ENCODE peak calls at places on chromosome 3, in four cellular contexts. U is WTC11, N is HepG2, Z is K562. A is an unnamed sample.

GRCh38 chr3:47512416-47513124 is 942 bp downstream of the ELP6 start:
- DNase-seq in U (no peak), N (no peak), Z (peak; percentile 54), A (no peak)

GRCh38 chr3:72444642-72445223 is 403.5 kb downstream of the SHQ1 start:
- DNase-seq in U (no peak), N (no peak), Z (no peak), A (no peak)

GRCh38 chr3:149151843-149152242 is 22.4 kb downstream of the HPS3 start:
- DNase-seq in U (no peak), N (no peak), Z (peak; percentile 17), A (no peak)

GRCh38 chr3:142148871-142149860 is at the start of gene TFDP2:
- DNase-seq in U (peak; percentile 97), N (peak; percentile 78), Z (peak; percentile 67), A (peak; percentile 87)

GRCh38 chr3:154749514-154749913 is 319.5 kb upstream of the GPR149 start:
- DNase-seq in U (no peak), N (no peak), Z (no peak), A (no peak)

GRCh38 chr3:52136513-52136912 is 17.7 kb downstream of the POC1A start:
- DNase-seq in U (no peak), N (no peak), Z (no peak), A (no peak)

GRCh38 chr3:58150800-58151199 is 60.0 kb downstream of the DNASE1L3 start:
- DNase-seq in U (no peak), N (no peak), Z (no peak), A (no peak)

GRCh38 chr3:23685484-23686258 is 120.1 kb upstream of the UBE2E1 start:
- DNase-seq in U (no peak), N (peak; percentile 72), Z (peak; percentile 57), A (peak; percentile 89)

GRCh38 chr3:141250828-141251227 is 19.2 kb downstream of the PXYLP1 start:
- DNase-seq in U (no peak), N (no peak), Z (no peak), A (no peak)

GRCh38 chr3:136343873-136344281 is 93.7 kb downstream of the PCCB start:
- DNase-seq in U (no peak), N (peak; percentile 57), Z (peak; percentile 62), A (peak; percentile 31)

GRCh38 chr3:41652931-41653330 is 309.0 kb downstream of the ULK4 start:
- DNase-seq in U (no peak), N (no peak), Z (no peak), A (no peak)

GRCh38 chr3:50254577-50255250 is 14.2 kb upstream of the SEMA3B start:
- DNase-seq in U (no peak), N (no peak), Z (no peak), A (no peak)

GRCh38 chr3:30156586-30157498 is 449.6 kb upstream of the TGFBR2 start:
- DNase-seq in U (no peak), N (peak; percentile 20), Z (no peak), A (peak; percentile 11)

GRCh38 chr3:23213813-23214212 is 10.7 kb downstream of the UBE2E2 start:
- DNase-seq in U (no peak), N (no peak), Z (no peak), A (no peak)

GRCh38 chr3:177594096-177594495 is 396.8 kb upstream of the TBL1XR1 start:
- DNase-seq in U (no peak), N (no peak), Z (no peak), A (no peak)

GRCh38 chr3:119311191-119311925 is 17.2 kb downstream of the ARHGAP31 start:
- DNase-seq in U (no peak), N (no peak), Z (no peak), A (peak; percentile 23)

GRCh38 chr3:34387831-34388564 is 589.6 kb downstream of the PDCD6IP start:
- DNase-seq in U (peak; percentile 16), N (no peak), Z (no peak), A (no peak)

GRCh38 chr3:107627962-107628542 is 105.3 kb downstream of the BBX start:
- DNase-seq in U (no peak), N (no peak), Z (no peak), A (no peak)

GRCh38 chr3:134922866-134923265 is 127.8 kb downstream of the EPHB1 start:
- DNase-seq in U (no peak), N (no peak), Z (no peak), A (no peak)

GRCh38 chr3:51671090-51672082 is at the start of gene TEX264:
- DNase-seq in U (peak; percentile 76), N (peak; percentile 77), Z (peak; percentile 98), A (peak; percentile 81)

GRCh38 chr3:57646723-57647122 is 46.2 kb downstream of the DENND6A start:
- DNase-seq in U (no peak), N (no peak), Z (no peak), A (peak; percentile 3)

GRCh38 chr3:37249717-37250116 is 75.3 kb upstream of the LRRFIP2 start:
- DNase-seq in U (no peak), N (no peak), Z (no peak), A (no peak)

GRCh38 chr3:171840484-171840830 is 2.7 kb upstream of the TMEM212 start:
- DNase-seq in U (no peak), N (no peak), Z (no peak), A (no peak)

GRCh38 chr3:64355473-64355872 is 130.2 kb upstream of the PRICKLE2 start:
- DNase-seq in U (no peak), N (no peak), Z (no peak), A (no peak)

GRCh38 chr3:186143280-186143679 is 34.4 kb upstream of the ETV5 start:
- DNase-seq in U (no peak), N (no peak), Z (no peak), A (no peak)

GRCh38 chr3:59101091-59101738 is 51.4 kb upstream of the CFAP20DC start:
- DNase-seq in U (no peak), N (no peak), Z (no peak), A (no peak)

DNA sequence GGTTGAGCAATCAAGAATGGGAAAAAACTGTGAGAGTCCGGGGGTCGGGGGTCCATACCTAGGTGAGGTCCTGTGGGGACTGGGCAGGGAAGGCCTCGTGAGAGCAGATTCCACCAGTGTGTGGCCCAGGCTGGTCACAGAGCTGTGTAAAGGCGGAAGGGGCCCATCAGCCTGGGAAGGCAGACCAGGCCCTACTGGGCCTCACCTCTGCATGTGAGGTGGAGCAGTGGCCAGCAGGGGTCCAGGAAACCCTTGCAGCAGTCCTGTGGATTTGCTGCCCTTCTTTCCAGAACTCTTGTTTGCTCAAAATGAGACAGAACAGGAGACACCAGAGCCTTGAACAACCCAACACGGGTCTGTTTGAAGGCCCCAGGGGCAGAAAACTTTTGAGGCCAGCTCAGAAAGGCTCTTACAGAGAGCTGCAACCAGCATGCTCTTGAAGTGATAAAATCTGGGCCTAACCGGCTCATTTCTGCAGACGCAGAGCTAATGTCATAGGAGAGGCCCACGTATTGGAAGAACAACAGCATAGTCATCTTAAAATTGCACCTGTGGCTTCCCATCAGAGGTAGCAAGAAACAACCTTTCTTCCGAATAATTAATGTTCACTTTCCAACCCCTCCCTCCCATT is 30.3 kb upstream of the HHATL start:
- DNase-seq in U (no peak), N (peak; percentile 81), Z (peak; percentile 39), A (no peak)
- TF ChIP-seq HMGXB4 in U (no peak), N (peak; percentile 72), Z (no peak), A (no peak)

DNA sequence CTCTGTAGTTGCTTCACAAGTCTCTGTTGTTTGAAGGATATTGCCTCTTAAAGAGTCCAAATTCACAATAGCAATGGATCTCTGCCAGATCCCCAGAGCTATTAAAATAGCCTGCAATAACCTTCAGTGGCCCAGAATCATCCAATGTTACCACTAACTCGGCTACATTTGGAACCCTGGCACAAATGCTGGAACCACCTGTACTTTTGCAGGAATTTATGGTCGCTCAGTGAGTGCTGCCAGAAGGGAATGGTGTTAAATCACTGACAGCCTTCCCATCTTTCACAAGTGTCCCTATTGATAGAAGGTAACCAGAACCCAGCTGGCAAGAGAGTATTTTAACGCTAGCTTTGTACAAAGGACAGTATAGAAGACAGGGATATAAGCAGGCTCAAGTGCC is 298.8 kb upstream of the PLSCR5 start:
- DNase-seq in U (no peak), N (no peak), Z (no peak), A (no peak)
- TF ChIP-seq HMGXB4 in U (no peak), N (no peak), Z (no peak), A (no peak)

GRCh38 chr3:109643590-109643989 is 306.2 kb upstream of the DPPA4 start:
- DNase-seq in U (no peak), N (peak; percentile 4), Z (no peak), A (peak; percentile 56)
- TF ChIP-seq HMGXB4 in U (no peak), N (no peak), Z (no peak), A (no peak)

GRCh38 chr3:40240921-40241320 is 68.6 kb upstream of the EIF1B start:
- DNase-seq in U (no peak), N (no peak), Z (no peak), A (no peak)

GRCh38 chr3:40242638-40243037 is 66.9 kb upstream of the EIF1B start:
- DNase-seq in U (no peak), N (no peak), Z (no peak), A (no peak)

GRCh38 chr3:40237159-40237558 is 72.3 kb upstream of the EIF1B start:
- DNase-seq in U (no peak), N (no peak), Z (no peak), A (no peak)

GRCh38 chr3:40243056-40243455 is 66.5 kb upstream of the EIF1B start:
- DNase-seq in U (no peak), N (no peak), Z (no peak), A (no peak)

DNA sequence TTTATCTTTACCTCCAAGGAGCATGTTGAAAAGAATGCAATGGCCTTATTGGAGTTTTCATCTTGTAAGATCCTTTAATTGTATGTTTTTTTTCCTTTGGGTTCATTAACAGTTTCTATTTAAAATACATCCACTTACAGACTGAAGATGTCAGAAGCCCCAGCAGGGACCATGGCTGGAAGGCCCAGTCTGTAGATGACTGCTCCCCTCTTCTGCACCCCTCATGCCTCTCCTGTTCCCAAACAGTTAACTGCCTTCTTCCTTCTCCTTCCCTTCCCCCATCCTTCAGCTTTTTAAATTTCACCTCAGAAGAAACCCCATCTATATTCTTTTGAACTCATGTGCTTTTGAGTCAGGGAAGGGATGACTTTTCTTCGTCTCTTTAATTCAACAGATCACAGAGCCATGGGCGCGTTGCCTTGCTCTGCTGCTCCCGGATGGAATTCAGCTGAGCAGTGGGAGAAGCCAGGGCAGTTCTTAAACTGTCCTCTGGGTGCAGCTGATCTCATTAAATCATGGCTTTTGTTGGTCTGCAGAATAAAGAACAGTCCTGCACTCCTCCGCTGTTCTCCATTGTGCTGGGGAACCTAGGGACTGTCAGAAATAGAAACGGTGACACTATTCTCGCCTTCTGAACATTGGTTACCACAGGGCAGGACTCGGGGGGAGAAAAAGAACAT is 71.5 kb upstream of the EIF1B start:
- DNase-seq in U (peak; percentile 20), N (no peak), Z (no peak), A (peak; percentile 8)
- TF ChIP-seq HMGXB4 in U (no peak), N (no peak), Z (no peak), A (no peak)

GRCh38 chr3:131977363-131977762 is 57.5 kb downstream of the CPNE4 start:
- DNase-seq in U (no peak), N (no peak), Z (no peak), A (no peak)

GRCh38 chr3:131976448-131976847 is 58.4 kb downstream of the CPNE4 start:
- DNase-seq in U (no peak), N (no peak), Z (no peak), A (no peak)

GRCh38 chr3:131981381-131981780 is 53.4 kb downstream of the CPNE4 start:
- DNase-seq in U (no peak), N (no peak), Z (no peak), A (no peak)
- TF ChIP-seq HMGXB4 in U (no peak), N (no peak), Z (no peak), A (no peak)

A was measured in A549.